ENCODE peak calls at places on chromosomes 4 and X, in six cellular contexts. B, O, L, J, F and Y are unnamed samples.

GRCh38 chrX:46576458-46576857 is 2.9 kb downstream of the CHST7 start:
- DNase-seq in B (no peak), O (no peak), L (no peak), J (peak), F (no peak), Y (no peak)

GRCh38 chr4:102343964-102344519 is 1.2 kb downstream of the SLC39A8 start:
- DNase-seq in B (peak), O (no peak), L (no peak), J (no peak), F (peak), Y (peak)

GRCh38 chr4:53959373-53959772 is 105.0 kb downstream of the CHIC2 start:
- DNase-seq in B (no peak), O (no peak), L (no peak), J (no peak), F (no peak), Y (no peak)

GRCh38 chr4:141066690-141067089 is 66.6 kb downstream of the RNF150 start:
- DNase-seq in B (no peak), O (no peak), L (no peak), J (no peak), F (no peak), Y (no peak)

GRCh38 chr4:176838611-176839411 is 46.1 kb upstream of the VEGFC start:
- DNase-seq in B (no peak), O (no peak), L (no peak), J (no peak), F (no peak), Y (no peak)

GRCh38 chr4:53551963-53552362 is 39.3 kb downstream of the LNX1 start:
- DNase-seq in B (no peak), O (no peak), L (no peak), J (no peak), F (no peak), Y (no peak)

GRCh38 chr4:186651624-186652023 is 72.0 kb downstream of the FAT1 start:
- DNase-seq in B (no peak), O (peak), L (no peak), J (peak), F (no peak), Y (peak)

GRCh38 chr4:107736924-107737448 is 17.0 kb upstream of the PAPSS1 start:
- DNase-seq in B (peak), O (peak), L (no peak), J (no peak), F (peak), Y (peak)

GRCh38 chrX:115650449-115650848 is 89.5 kb downstream of the PLS3 start:
- DNase-seq in B (no peak), O (no peak), L (no peak), J (no peak), F (no peak), Y (no peak)